ENCODE peak calls at places on chromosome 15, in four cellular contexts. D is fibroblast of villous mesenchyme; O is activated naive CD4-positive, alpha-beta T cell; C is putamen. B is an unnamed sample.
A peak's percentile ranks its signal among the peaks of the same experiment; 100 is the strongest.

GRCh38 chr15:70791248-70791647 is 27.9 kb upstream of the UACA start:
- DNase-seq in D (no peak), O (no peak), C (no peak), B (no peak)

GRCh38 chr15:101009176-101009575 is 90.0 kb downstream of the LRRK1 start:
- DNase-seq in D (no peak), O (no peak), C (no peak), B (no peak)

GRCh38 chr15:64224508-64224907 is 61.7 kb upstream of the PPIB start:
- DNase-seq in D (peak; percentile 88), O (no peak), C (no peak), B (no peak)

GRCh38 chr15:73899197-73900128 is 26.1 kb downstream of the TBC1D21 start:
- DNase-seq in D (peak; percentile 4), O (no peak), C (no peak), B (no peak)

GRCh38 chr15:65777053-65777452 is 15.0 kb downstream of the DENND4A start:
- DNase-seq in D (no peak), O (no peak), C (peak; percentile 15), B (no peak)

GRCh38 chr15:41730543-41730942 is 43.7 kb upstream of the MAPKBP1 start:
- DNase-seq in D (peak; percentile 72), O (no peak), C (no peak), B (no peak)

GRCh38 chr15:71168163-71168832 is 53.0 kb downstream of the THSD4 start:
- DNase-seq in D (no peak), O (no peak), C (no peak), B (no peak)

GRCh38 chr15:62075595-62076279 is 9.0 kb downstream of the C2CD4A start:
- DNase-seq in D (no peak), O (no peak), C (no peak), B (no peak)

GRCh38 chr15:79394231-79394630 is 37.9 kb upstream of the MINAR1 start:
- DNase-seq in D (peak; percentile 15), O (no peak), C (no peak), B (no peak)

GRCh38 chr15:90000175-90000923 is 775 bp upstream of the ZNF710 start:
- DNase-seq in D (peak; percentile 41), O (no peak), C (no peak), B (no peak)

GRCh38 chr15:52306270-52306669 is 10.7 kb upstream of the MYO5C start:
- DNase-seq in D (no peak), O (no peak), C (no peak), B (no peak)

GRCh38 chr15:56045068-56045748 is 51.8 kb upstream of the NEDD4 start:
- DNase-seq in D (peak; percentile 32), O (no peak), C (no peak), B (no peak)

GRCh38 chr15:75460646-75461045 is 9.2 kb upstream of the SIN3A start:
- DNase-seq in D (no peak), O (no peak), C (no peak), B (no peak)

B was measured in NCI-H1048.